ENCODE peak calls at places on chromosomes 12 and 14, in eight cellular contexts. One of them, this sample, is unnamed. For H3K9me3, the result is how much of the 10 kb centered on the place peaks cover.

GRCh38 chr12:106291342-106291741 is 11.2 kb upstream of the TCP11L2 start:
- DNase-seq in pancreas: no peak
- DNase-seq in WERI-Rb-1: no peak
- DNase-seq in gastrocnemius medialis: no peak
- DNase-seq in neuronal stem cell: no peak
- DNase-seq in A673: no peak
- DNase-seq in Peyer's patch: no peak
- DNase-seq in tibial artery: no peak
- DNase-seq in this sample: no peak

GRCh38 chr12:93429448-93429847 is 12.3 kb downstream of the UBE2N start:
- DNase-seq in pancreas: no peak
- DNase-seq in WERI-Rb-1: no peak
- DNase-seq in gastrocnemius medialis: no peak
- DNase-seq in neuronal stem cell: no peak
- DNase-seq in A673: no peak
- DNase-seq in Peyer's patch: no peak
- DNase-seq in tibial artery: no peak
- DNase-seq in this sample: no peak

GRCh38 chr14:70791971-70792370 is 17.3 kb downstream of the MAP3K9 start:
- DNase-seq in pancreas: no peak
- DNase-seq in WERI-Rb-1: no peak
- DNase-seq in gastrocnemius medialis: no peak
- DNase-seq in neuronal stem cell: no peak
- DNase-seq in A673: no peak
- DNase-seq in Peyer's patch: no peak
- DNase-seq in tibial artery: no peak
- DNase-seq in this sample: no peak

GRCh38 chr14:36570065-36570464 is 12.3 kb downstream of the NKX2-8 start:
- DNase-seq in pancreas: no peak
- DNase-seq in WERI-Rb-1: no peak
- DNase-seq in gastrocnemius medialis: no peak
- DNase-seq in neuronal stem cell: no peak
- DNase-seq in A673: no peak
- DNase-seq in Peyer's patch: no peak
- DNase-seq in tibial artery: no peak
- DNase-seq in this sample: no peak

GRCh38 chr14:51082394-51082793 is 12.5 kb downstream of the TRIM9 start:
- DNase-seq in pancreas: no peak
- DNase-seq in WERI-Rb-1: no peak
- DNase-seq in gastrocnemius medialis: no peak
- DNase-seq in neuronal stem cell: no peak
- DNase-seq in A673: no peak
- DNase-seq in Peyer's patch: no peak
- DNase-seq in tibial artery: no peak
- DNase-seq in this sample: no peak

GRCh38 chr12:6341439-6342139 is at the start of gene TNFRSF1A:
- DNase-seq in pancreas: peak
- DNase-seq in WERI-Rb-1: peak
- DNase-seq in gastrocnemius medialis: peak
- DNase-seq in neuronal stem cell: no peak
- DNase-seq in A673: peak
- DNase-seq in Peyer's patch: peak
- DNase-seq in tibial artery: peak
- DNase-seq in this sample: peak

GRCh38 chr12:3197131-3197818 is 120.1 kb downstream of the TSPAN9 start:
- DNase-seq in pancreas: no peak
- DNase-seq in WERI-Rb-1: no peak
- DNase-seq in gastrocnemius medialis: no peak
- DNase-seq in neuronal stem cell: no peak
- DNase-seq in A673: no peak
- DNase-seq in Peyer's patch: no peak
- DNase-seq in tibial artery: no peak
- DNase-seq in this sample: no peak

GRCh38 chr14:96160030-96160912 is 44.4 kb upstream of the BDKRB2 start:
- DNase-seq in pancreas: no peak
- DNase-seq in WERI-Rb-1: no peak
- DNase-seq in gastrocnemius medialis: no peak
- DNase-seq in neuronal stem cell: no peak
- DNase-seq in A673: no peak
- DNase-seq in Peyer's patch: no peak
- DNase-seq in tibial artery: no peak
- DNase-seq in this sample: no peak

DNA sequence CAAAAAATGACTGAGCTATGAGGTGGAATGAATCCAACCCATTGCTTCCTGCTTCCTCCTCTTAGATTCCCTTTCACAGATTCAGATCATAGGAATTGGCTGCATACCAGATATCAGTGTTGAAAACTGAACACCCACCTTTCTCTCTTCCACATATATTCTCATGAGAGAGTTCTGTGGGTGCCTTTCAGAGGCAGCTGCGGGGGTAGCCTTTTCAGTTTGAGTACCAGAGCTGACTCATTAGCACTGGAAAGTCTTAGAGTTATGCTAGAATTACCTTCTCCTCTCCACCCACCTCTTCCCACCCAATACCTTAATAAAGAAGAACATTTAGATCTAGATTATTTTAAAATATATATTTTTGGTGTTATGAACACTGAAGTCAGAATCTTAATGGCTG is 495.4 kb upstream of the SEL1L start:
- DNase-seq in pancreas: no peak
- DNase-seq in WERI-Rb-1: no peak
- DNase-seq in gastrocnemius medialis: no peak
- DNase-seq in neuronal stem cell: no peak
- DNase-seq in A673: no peak
- DNase-seq in Peyer's patch: no peak
- DNase-seq in tibial artery: no peak
- DNase-seq in this sample: no peak
- H3K9me3 ChIP-seq in pancreas: under half
- H3K9me3 ChIP-seq in WERI-Rb-1: under half
- H3K9me3 ChIP-seq in gastrocnemius medialis: under half
- H3K9me3 ChIP-seq in neuronal stem cell: under half
- H3K9me3 ChIP-seq in A673: under half
- H3K9me3 ChIP-seq in Peyer's patch: under half
- H3K9me3 ChIP-seq in tibial artery: under half
- H3K9me3 ChIP-seq in this sample: under half

GRCh38 chr14:92546347-92547053 is 32.9 kb downstream of the RIN3 start:
- DNase-seq in pancreas: no peak
- DNase-seq in WERI-Rb-1: no peak
- DNase-seq in gastrocnemius medialis: no peak
- DNase-seq in neuronal stem cell: no peak
- DNase-seq in A673: peak
- DNase-seq in Peyer's patch: no peak
- DNase-seq in tibial artery: no peak
- DNase-seq in this sample: no peak

GRCh38 chr14:92552066-92552465 is 38.5 kb downstream of the RIN3 start:
- DNase-seq in pancreas: no peak
- DNase-seq in WERI-Rb-1: no peak
- DNase-seq in gastrocnemius medialis: no peak
- DNase-seq in neuronal stem cell: no peak
- DNase-seq in A673: no peak
- DNase-seq in Peyer's patch: peak
- DNase-seq in tibial artery: no peak
- DNase-seq in this sample: no peak

GRCh38 chr14:92549853-92550244 is 36.3 kb downstream of the RIN3 start:
- DNase-seq in pancreas: no peak
- DNase-seq in WERI-Rb-1: peak
- DNase-seq in gastrocnemius medialis: no peak
- DNase-seq in neuronal stem cell: no peak
- DNase-seq in A673: no peak
- DNase-seq in Peyer's patch: no peak
- DNase-seq in tibial artery: peak
- DNase-seq in this sample: no peak

GRCh38 chr14:92551066-92551841 is 37.7 kb downstream of the RIN3 start:
- DNase-seq in pancreas: no peak
- DNase-seq in WERI-Rb-1: no peak
- DNase-seq in gastrocnemius medialis: no peak
- DNase-seq in neuronal stem cell: no peak
- DNase-seq in A673: no peak
- DNase-seq in Peyer's patch: no peak
- DNase-seq in tibial artery: no peak
- DNase-seq in this sample: no peak

DNA sequence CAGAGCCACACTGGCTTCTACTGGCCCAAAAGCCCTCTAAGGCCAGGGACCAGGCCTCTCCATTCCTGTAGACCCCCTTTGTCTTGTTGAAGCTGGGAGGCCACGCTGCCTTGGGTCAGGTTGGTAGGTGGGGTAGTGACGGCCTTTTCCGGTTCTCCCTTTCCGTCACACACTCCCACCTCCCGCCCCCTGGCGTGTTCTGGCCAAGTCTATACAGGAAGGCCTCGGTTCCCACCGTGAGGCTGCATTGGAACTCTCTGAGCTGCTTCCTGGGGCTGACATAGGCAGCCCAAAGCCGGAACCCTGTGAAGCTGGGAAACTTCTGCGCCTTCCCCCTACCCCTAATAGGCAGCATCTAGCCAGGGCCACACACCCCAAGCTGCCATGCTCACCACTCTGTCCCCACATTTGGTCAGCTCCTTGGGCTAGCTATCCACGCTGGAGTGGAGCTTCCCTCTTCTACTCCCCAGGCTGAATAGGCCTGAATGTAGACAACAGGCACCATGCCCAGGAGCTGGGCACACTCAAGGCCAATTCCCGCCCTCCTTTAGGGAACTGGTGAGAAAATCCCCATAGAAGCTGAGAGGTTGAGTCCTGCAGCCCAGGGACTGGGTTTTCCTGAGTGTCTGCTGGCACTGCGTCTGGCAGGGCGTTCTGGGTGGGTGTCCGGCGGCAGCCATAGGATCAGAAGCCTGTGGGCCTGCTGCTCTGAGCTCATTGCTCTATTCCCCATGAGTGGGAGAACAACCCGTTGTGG is 35.7 kb downstream of the RIN3 start:
- DNase-seq in pancreas: no peak
- DNase-seq in WERI-Rb-1: no peak
- DNase-seq in gastrocnemius medialis: no peak
- DNase-seq in neuronal stem cell: no peak
- DNase-seq in A673: no peak
- DNase-seq in Peyer's patch: no peak
- DNase-seq in tibial artery: no peak
- DNase-seq in this sample: no peak
- H3K27ac ChIP-seq in pancreas: no peak
- H3K27ac ChIP-seq in WERI-Rb-1: peak
- H3K27ac ChIP-seq in gastrocnemius medialis: peak
- H3K27ac ChIP-seq in neuronal stem cell: no peak
- H3K27ac ChIP-seq in A673: no peak
- H3K27ac ChIP-seq in Peyer's patch: no peak
- H3K27ac ChIP-seq in tibial artery: peak
- H3K27ac ChIP-seq in this sample: no peak

GRCh38 chr14:89746135-89746534 is 208.4 kb downstream of the EFCAB11 start:
- DNase-seq in pancreas: no peak
- DNase-seq in WERI-Rb-1: no peak
- DNase-seq in gastrocnemius medialis: no peak
- DNase-seq in neuronal stem cell: no peak
- DNase-seq in A673: no peak
- DNase-seq in Peyer's patch: no peak
- DNase-seq in tibial artery: no peak
- DNase-seq in this sample: no peak

GRCh38 chr14:89747146-89747545 is 207.4 kb downstream of the EFCAB11 start:
- DNase-seq in pancreas: no peak
- DNase-seq in WERI-Rb-1: no peak
- DNase-seq in gastrocnemius medialis: no peak
- DNase-seq in neuronal stem cell: no peak
- DNase-seq in A673: no peak
- DNase-seq in Peyer's patch: no peak
- DNase-seq in tibial artery: no peak
- DNase-seq in this sample: no peak

GRCh38 chr14:89748004-89748403 is 206.5 kb downstream of the EFCAB11 start:
- DNase-seq in pancreas: no peak
- DNase-seq in WERI-Rb-1: no peak
- DNase-seq in gastrocnemius medialis: no peak
- DNase-seq in neuronal stem cell: no peak
- DNase-seq in A673: no peak
- DNase-seq in Peyer's patch: no peak
- DNase-seq in tibial artery: no peak
- DNase-seq in this sample: no peak

GRCh38 chr14:89743828-89744227 is 210.7 kb downstream of the EFCAB11 start:
- DNase-seq in pancreas: no peak
- DNase-seq in WERI-Rb-1: no peak
- DNase-seq in gastrocnemius medialis: no peak
- DNase-seq in neuronal stem cell: no peak
- DNase-seq in A673: no peak
- DNase-seq in Peyer's patch: no peak
- DNase-seq in tibial artery: no peak
- DNase-seq in this sample: no peak

DNA sequence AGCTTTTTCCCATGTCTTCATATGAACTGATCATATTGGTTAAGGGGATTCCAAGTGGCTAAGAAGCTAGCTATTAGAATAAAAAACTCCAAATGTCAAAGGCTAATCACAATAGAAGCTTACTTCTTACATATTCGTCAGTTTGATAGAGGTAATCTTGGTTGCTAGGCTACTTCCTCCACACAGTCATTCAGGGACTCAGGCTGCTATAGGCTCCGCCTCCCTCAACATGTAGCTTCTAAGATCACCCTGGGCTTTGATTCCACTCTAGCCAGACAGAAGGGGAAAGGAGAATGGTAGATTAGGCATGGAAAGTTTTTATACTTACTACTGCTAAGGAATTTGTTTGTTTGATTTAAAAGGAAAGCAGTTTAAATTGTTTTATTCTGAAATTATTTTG is 207.9 kb downstream of the EFCAB11 start:
- DNase-seq in pancreas: no peak
- DNase-seq in WERI-Rb-1: no peak
- DNase-seq in gastrocnemius medialis: no peak
- DNase-seq in neuronal stem cell: no peak
- DNase-seq in A673: no peak
- DNase-seq in Peyer's patch: no peak
- DNase-seq in tibial artery: no peak
- DNase-seq in this sample: no peak
- H3K9me3 ChIP-seq in pancreas: under half
- H3K9me3 ChIP-seq in WERI-Rb-1: under half
- H3K9me3 ChIP-seq in gastrocnemius medialis: under half
- H3K9me3 ChIP-seq in neuronal stem cell: under half
- H3K9me3 ChIP-seq in A673: under half
- H3K9me3 ChIP-seq in Peyer's patch: under half
- H3K9me3 ChIP-seq in tibial artery: under half
- H3K9me3 ChIP-seq in this sample: under half

GRCh38 chr14:104184506-104184905 is 46.1 kb downstream of the KIF26A start:
- DNase-seq in pancreas: no peak
- DNase-seq in WERI-Rb-1: no peak
- DNase-seq in gastrocnemius medialis: no peak
- DNase-seq in neuronal stem cell: no peak
- DNase-seq in A673: no peak
- DNase-seq in Peyer's patch: no peak
- DNase-seq in tibial artery: no peak
- DNase-seq in this sample: no peak

GRCh38 chr14:104187121-104187889 is 48.9 kb downstream of the KIF26A start:
- DNase-seq in pancreas: no peak
- DNase-seq in WERI-Rb-1: no peak
- DNase-seq in gastrocnemius medialis: no peak
- DNase-seq in neuronal stem cell: no peak
- DNase-seq in A673: no peak
- DNase-seq in Peyer's patch: no peak
- DNase-seq in tibial artery: no peak
- DNase-seq in this sample: no peak

GRCh38 chr14:104184911-104185499 is 46.6 kb downstream of the KIF26A start:
- DNase-seq in pancreas: no peak
- DNase-seq in WERI-Rb-1: no peak
- DNase-seq in gastrocnemius medialis: no peak
- DNase-seq in neuronal stem cell: no peak
- DNase-seq in A673: no peak
- DNase-seq in Peyer's patch: no peak
- DNase-seq in tibial artery: no peak
- DNase-seq in this sample: no peak

GRCh38 chr14:104186575-104186974 is 48.2 kb downstream of the KIF26A start:
- DNase-seq in pancreas: no peak
- DNase-seq in WERI-Rb-1: no peak
- DNase-seq in gastrocnemius medialis: no peak
- DNase-seq in neuronal stem cell: no peak
- DNase-seq in A673: no peak
- DNase-seq in Peyer's patch: no peak
- DNase-seq in tibial artery: no peak
- DNase-seq in this sample: no peak

DNA sequence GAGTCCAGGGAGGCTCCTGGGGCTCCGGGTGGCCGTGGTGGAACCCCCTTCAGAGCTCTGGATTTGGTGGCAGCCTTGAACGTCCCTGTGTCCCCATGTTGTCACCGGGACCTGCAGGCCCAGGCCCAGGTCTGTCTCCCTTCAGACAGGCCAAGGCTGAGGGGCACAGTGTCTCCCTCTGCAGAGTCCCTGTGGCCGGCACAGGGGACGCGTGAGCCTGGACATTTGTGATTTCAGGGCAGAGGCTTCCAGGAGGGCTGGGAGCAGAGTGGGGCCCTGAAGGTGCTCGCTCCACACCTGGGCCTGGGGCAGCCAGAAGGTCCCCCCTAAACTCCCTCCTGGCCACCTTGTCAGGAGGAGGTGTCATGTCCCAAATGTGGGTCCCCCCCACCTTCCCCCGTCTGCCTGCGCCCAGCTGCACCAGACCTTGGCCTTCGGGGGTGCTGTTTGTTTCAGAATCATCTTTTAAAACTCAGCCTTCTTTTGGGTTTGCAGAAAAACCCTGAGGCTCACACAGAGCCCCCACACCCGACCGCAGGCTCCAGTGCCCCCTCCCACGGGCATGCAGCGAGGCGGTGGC is 47.6 kb downstream of the KIF26A start:
- DNase-seq in pancreas: no peak
- DNase-seq in WERI-Rb-1: no peak
- DNase-seq in gastrocnemius medialis: no peak
- DNase-seq in neuronal stem cell: no peak
- DNase-seq in A673: no peak
- DNase-seq in Peyer's patch: no peak
- DNase-seq in tibial artery: no peak
- DNase-seq in this sample: no peak
- H3K27ac ChIP-seq in pancreas: peak
- H3K27ac ChIP-seq in WERI-Rb-1: no peak
- H3K27ac ChIP-seq in gastrocnemius medialis: no peak
- H3K27ac ChIP-seq in neuronal stem cell: no peak
- H3K27ac ChIP-seq in A673: no peak
- H3K27ac ChIP-seq in Peyer's patch: no peak
- H3K27ac ChIP-seq in tibial artery: no peak
- H3K27ac ChIP-seq in this sample: no peak